ENCODE peak calls at places on chromosomes 3 and 15, in five cellular contexts. V is HepG2, M is tibial nerve, F is GM13977, Y is uterus. O is an unnamed sample.

GRCh38 chr3:184345678-184346144 is 8.3 kb downstream of the FAM131A start:
- DNase-seq in M (peak; percentile 58), F (peak; percentile 65), Y (no peak), V (peak; percentile 84), O (peak; percentile 75)

GRCh38 chr15:32671339-32672325 is 30.1 kb downstream of the SCG5 start:
- DNase-seq in Y (no peak), M (no peak), F (no peak), V (no peak), O (no peak)

GRCh38 chr15:59060348-59060747 is 44.6 kb upstream of the CCNB2 start:
- DNase-seq in F (no peak), Y (no peak), V (no peak), M (no peak), O (no peak)

GRCh38 chr3:129517516-129517915 is 10.9 kb upstream of the RHO start:
- DNase-seq in Y (no peak), F (no peak), V (no peak), M (no peak), O (no peak)

GRCh38 chr3:142726017-142726416 is 2.2 kb downstream of the TRPC1 start:
- DNase-seq in F (no peak), V (no peak), Y (no peak), M (no peak), O (no peak)

GRCh38 chr3:150078983-150079739 is 108.5 kb upstream of the PFN2 start:
- DNase-seq in V (no peak), M (no peak), Y (peak; percentile 65), F (no peak), O (peak; percentile 88)

GRCh38 chr3:126784254-126784653 is 80.2 kb downstream of the CHCHD6 start:
- DNase-seq in M (no peak), V (no peak), Y (no peak), F (no peak), O (no peak)

GRCh38 chr15:29141908-29142747 is 127.5 kb downstream of the NSMCE3 start:
- DNase-seq in Y (no peak), M (no peak), F (no peak), V (no peak), O (peak; percentile 54)

GRCh38 chr3:172293093-172293492 is 155.2 kb downstream of the GHSR start:
- DNase-seq in V (no peak), M (no peak), Y (no peak), F (no peak), O (no peak)

GRCh38 chr3:64539451-64540196 is 148.2 kb downstream of the ADAMTS9 start:
- DNase-seq in F (no peak), V (no peak), M (peak; percentile 84), Y (peak; percentile 78), O (no peak)

GRCh38 chr3:153287017-153287416 is 125.0 kb downstream of the RAP2B start:
- DNase-seq in M (no peak), F (no peak), Y (no peak), V (no peak), O (no peak)

GRCh38 chr3:169659096-169659521 is 4.4 kb downstream of the MECOM start:
- DNase-seq in F (peak; percentile 7), M (no peak), V (no peak), Y (no peak), O (no peak)

GRCh38 chr15:43934480-43934879 is 107.7 kb downstream of the WDR76 start:
- DNase-seq in F (no peak), M (no peak), Y (no peak), V (no peak), O (no peak)

GRCh38 chr15:100911086-100911485 is 8.1 kb upstream of the LRRK1 start:
- DNase-seq in V (no peak), F (no peak), Y (no peak), M (no peak), O (no peak)

GRCh38 chr3:4741106-4741403 is 238.2 kb upstream of the BHLHE40 start:
- DNase-seq in M (no peak), F (no peak), Y (no peak), V (no peak), O (no peak)

GRCh38 chr3:16665282-16665741 is 60.1 kb upstream of the DAZL start:
- DNase-seq in V (no peak), M (no peak), F (no peak), Y (no peak), O (no peak)

GRCh38 chr3:195286115-195286872 is 15.3 kb upstream of the XXYLT1 start:
- DNase-seq in M (no peak), F (no peak), Y (no peak), V (no peak), O (no peak)

GRCh38 chr15:91114301-91114700 is 14.2 kb downstream of the SV2B start:
- DNase-seq in M (no peak), F (no peak), Y (no peak), V (no peak), O (no peak)

GRCh38 chr3:111829023-111829422 is 30.0 kb upstream of the PHLDB2 start:
- DNase-seq in F (no peak), Y (no peak), V (no peak), M (no peak), O (no peak)

GRCh38 chr15:37789881-37790280 is 144.6 kb upstream of the TMCO5A start:
- DNase-seq in M (no peak), Y (no peak), F (no peak), V (no peak), O (peak; percentile 41)

GRCh38 chr15:74964794-74965193 is 8.2 kb upstream of the RPP25 start:
- DNase-seq in M (no peak), Y (no peak), F (no peak), V (no peak), O (no peak)

GRCh38 chr15:66711886-66712285 is 9.8 kb downstream of the SMAD6 start:
- DNase-seq in V (no peak), M (no peak), Y (no peak), F (no peak), O (no peak)

GRCh38 chr15:78914027-78914764 is 30.6 kb downstream of the CTSH start:
- DNase-seq in Y (peak; percentile 74), M (peak; percentile 70), F (no peak), V (peak; percentile 14), O (no peak)

GRCh38 chr15:64029633-64030032 is 16.7 kb downstream of the DAPK2 start:
- DNase-seq in F (no peak), V (no peak), Y (no peak), M (no peak), O (no peak)

GRCh38 chr15:68410466-68411200 is 21.3 kb downstream of the ITGA11 start:
- DNase-seq in V (no peak), Y (peak; percentile 19), F (no peak), M (no peak), O (no peak)

GRCh38 chr3:88298189-88298588 is 148.4 kb downstream of the C3orf38 start:
- DNase-seq in V (no peak), Y (no peak), F (no peak), M (no peak), O (no peak)

DNA sequence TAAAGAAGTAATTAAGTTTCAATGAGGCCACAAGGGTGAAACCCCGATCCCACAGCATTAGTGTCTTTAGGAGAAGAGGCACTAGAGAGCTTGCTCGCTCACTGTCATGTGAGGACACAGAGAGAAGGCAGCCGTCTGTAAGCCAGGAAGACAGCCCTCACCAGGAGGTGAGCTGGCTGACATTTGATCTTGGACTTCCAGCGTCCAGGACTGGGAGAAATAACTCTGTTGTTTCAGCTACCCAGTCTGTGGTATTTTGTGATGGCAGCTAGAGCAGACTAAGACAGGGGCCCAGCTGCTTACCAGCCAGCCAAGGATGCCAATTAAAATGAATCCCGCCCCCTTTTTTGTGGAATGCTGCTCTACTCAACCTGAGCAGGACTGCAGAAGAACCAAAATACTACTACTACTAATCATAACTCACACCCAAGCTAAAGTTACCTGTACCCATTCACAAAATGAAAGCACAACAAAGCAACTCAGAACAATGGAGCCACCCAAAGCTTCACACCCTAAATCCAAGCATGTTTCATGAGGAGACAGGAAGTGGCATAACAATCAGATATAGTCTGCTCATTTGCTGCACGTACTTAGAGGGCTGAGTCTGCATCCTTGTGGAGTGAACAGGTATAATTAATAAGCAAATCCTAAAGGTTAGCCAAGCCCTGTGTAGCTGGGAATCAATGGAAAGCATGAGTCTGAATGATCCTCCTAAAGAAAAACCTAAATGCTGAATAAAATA is 35.6 kb upstream of the RHCG start:
- DNase-seq in M (no peak), V (no peak), Y (no peak), F (no peak), O (no peak)
- TF ChIP-seq CTCF in M (no peak), V (no peak), Y (no peak), F (no peak), O (no peak)

DNA sequence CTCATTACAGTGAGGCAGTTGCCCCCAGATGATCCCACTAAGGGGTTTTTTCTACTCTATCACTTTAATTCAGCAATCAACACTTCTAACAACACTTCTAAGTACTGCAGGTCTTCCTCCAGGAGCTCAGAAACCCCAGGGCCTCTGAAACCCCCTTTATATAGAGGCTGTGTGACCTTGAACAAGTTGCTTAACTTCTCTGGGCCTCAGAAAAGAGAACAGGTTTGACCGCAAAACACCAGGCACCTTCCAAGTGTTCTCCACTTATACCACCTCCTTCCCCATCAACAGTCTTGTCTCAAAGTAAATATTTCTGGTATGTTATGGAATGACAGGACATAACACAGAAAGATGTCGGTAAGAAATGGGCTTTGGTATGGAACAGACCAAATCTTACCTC is 85.7 kb upstream of the WNT5A start:
- DNase-seq in Y (no peak), M (no peak), V (no peak), F (no peak), O (no peak)
- TF ChIP-seq CTCF in Y (no peak), M (no peak), V (no peak), F (no peak), O (no peak)

DNA sequence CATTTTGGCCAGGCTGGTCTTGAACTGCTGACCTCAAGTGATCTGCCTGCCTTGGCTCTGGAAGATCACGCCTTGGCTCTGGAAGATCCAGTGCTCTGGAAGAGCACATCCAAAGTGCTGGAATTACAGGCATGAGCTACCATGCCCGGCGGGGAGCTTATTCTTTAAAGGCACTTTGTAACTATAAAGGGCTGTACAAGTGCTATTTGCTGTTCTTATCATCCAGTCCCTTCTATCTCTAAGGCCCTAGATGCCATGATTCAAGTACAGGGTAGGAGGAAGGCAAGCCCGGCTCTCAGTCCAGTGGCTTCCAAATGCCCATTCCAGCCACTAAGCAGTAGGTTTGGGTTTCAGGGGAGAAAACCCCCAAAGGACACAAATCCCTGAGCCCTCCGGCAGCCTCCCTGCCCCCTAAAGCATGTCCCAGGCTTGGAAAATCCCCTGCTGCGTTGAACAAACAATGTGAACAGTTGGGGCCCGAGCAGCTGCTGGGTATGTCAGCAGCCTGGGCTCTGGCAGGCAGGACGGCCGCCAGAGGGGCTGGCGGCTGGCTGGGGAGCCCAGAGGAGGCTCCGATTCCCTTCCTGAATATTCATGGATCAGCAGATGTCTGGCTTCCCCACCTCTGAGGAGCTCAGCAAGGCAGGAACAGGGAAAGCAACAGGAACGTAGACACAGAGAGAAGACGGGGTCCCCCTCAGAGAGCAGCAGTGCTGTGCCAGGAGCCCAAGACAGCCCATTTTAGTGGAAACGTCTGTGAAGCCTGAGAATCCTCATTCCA is 7.7 kb downstream of the IGDCC4 start:
- DNase-seq in V (peak; percentile 59), F (no peak), Y (no peak), M (no peak), O (no peak)
- TF ChIP-seq CTCF in V (no peak), F (no peak), Y (no peak), M (no peak), O (peak; percentile 19)

DNA sequence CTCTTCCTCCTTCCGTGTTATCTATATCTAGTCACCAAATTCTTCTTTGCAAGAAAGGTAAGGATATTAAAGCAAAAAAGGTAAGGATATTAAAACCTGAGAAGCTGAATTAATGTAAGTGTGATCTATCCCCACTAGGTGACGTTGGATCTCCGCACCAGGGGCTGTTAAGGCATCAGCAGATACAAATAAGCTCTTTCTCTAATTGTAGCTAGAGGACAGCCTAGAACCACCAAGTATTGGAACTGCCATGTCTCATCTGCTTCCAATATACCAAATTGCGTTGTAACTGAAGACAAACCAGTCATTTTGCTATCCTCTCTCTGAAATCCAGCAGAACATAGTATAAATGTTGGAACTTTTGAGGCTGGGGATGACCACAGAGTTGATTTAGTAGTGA is 471.2 kb upstream of the TGFBR2 start:
- DNase-seq in V (no peak), M (no peak), Y (no peak), F (no peak), O (no peak)
- TF ChIP-seq CTCF in V (peak; percentile 44), M (no peak), Y (no peak), F (no peak), O (no peak)